ENCODE peak calls at places on chromosomes 4 and X, in seven cellular contexts. K, G, D, R, P, Z and N are unnamed samples.

GRCh38 chrX:18995216-18995615 is 11.3 kb upstream of the PHKA2 start:
- DNase-seq in K (no peak), G (no peak), D (no peak), R (peak), P (no peak), Z (no peak), N (peak)

GRCh38 chr4:82217986-82218715 is 155.6 kb downstream of the HNRNPD start:
- DNase-seq in K (no peak), G (no peak), D (peak), R (no peak), P (no peak), Z (no peak), N (no peak)

GRCh38 chrX:43939187-43939926 is 33.8 kb downstream of the NDP start:
- DNase-seq in K (no peak), G (no peak), D (no peak), R (no peak), P (no peak), Z (no peak), N (no peak)

GRCh38 chrX:19382500-19383145 is 38.9 kb downstream of the PDHA1 start:
- DNase-seq in K (no peak), G (peak), D (peak), R (peak), P (no peak), Z (peak), N (peak)

GRCh38 chrX:27619975-27620374 is 29.8 kb downstream of the DCAF8L2 start:
- DNase-seq in K (no peak), G (no peak), D (no peak), R (no peak), P (no peak), Z (no peak), N (no peak)

GRCh38 chrX:24696241-24696640 is 2.5 kb downstream of the POLA1 start:
- DNase-seq in K (no peak), G (no peak), D (no peak), R (no peak), P (no peak), Z (no peak), N (peak)

GRCh38 chr4:159366966-159367365 is 264.1 kb downstream of the RAPGEF2 start:
- DNase-seq in K (no peak), G (no peak), D (no peak), R (no peak), P (no peak), Z (no peak), N (peak)

GRCh38 chr4:117093581-117093980 is 8.2 kb upstream of the TRAM1L1 start:
- DNase-seq in K (no peak), G (no peak), D (no peak), R (no peak), P (no peak), Z (no peak), N (no peak)